ENCODE peak calls at places on chromosomes 12 and 14, in seven cellular contexts. One of them, this sample, is unnamed.

GRCh38 chr14:105489607-105490317 is 1.3 kb upstream of the TEDC1 start:
- DNase-seq in germinal center: peak; percentile 80
- DNase-seq in NCI-H1105: peak; percentile 88
- DNase-seq in HT1080: peak; percentile 87
- DNase-seq in Calu3: peak; percentile 89
- DNase-seq in mucosa of descending colon: peak; percentile 90
- DNase-seq in brain microvascular endothelial cell: peak; percentile 68
- DNase-seq in this sample: peak; percentile 90

GRCh38 chr12:19125325-19125724 is 4.2 kb upstream of the PLEKHA5 start:
- DNase-seq in mucosa of descending colon: no peak
- DNase-seq in HT1080: peak; percentile 47
- DNase-seq in NCI-H1105: no peak
- DNase-seq in brain microvascular endothelial cell: peak; percentile 37
- DNase-seq in germinal center: no peak
- DNase-seq in Calu3: no peak
- DNase-seq in this sample: no peak

GRCh38 chr14:80049055-80049454 is 162.2 kb downstream of the DIO2 start:
- DNase-seq in brain microvascular endothelial cell: no peak
- DNase-seq in mucosa of descending colon: no peak
- DNase-seq in Calu3: no peak
- DNase-seq in NCI-H1105: no peak
- DNase-seq in germinal center: no peak
- DNase-seq in HT1080: no peak
- DNase-seq in this sample: no peak

GRCh38 chr12:124321040-124321481 is 26.2 kb downstream of the RFLNA start:
- DNase-seq in NCI-H1105: peak; percentile 6
- DNase-seq in germinal center: peak; percentile 71
- DNase-seq in Calu3: peak; percentile 88
- DNase-seq in HT1080: peak; percentile 55
- DNase-seq in mucosa of descending colon: peak; percentile 87
- DNase-seq in brain microvascular endothelial cell: peak; percentile 57
- DNase-seq in this sample: peak; percentile 53

GRCh38 chr12:120453977-120454376 is 7.7 kb downstream of the GATC start:
- DNase-seq in NCI-H1105: no peak
- DNase-seq in mucosa of descending colon: no peak
- DNase-seq in Calu3: peak; percentile 19
- DNase-seq in HT1080: no peak
- DNase-seq in brain microvascular endothelial cell: no peak
- DNase-seq in germinal center: peak; percentile 69
- DNase-seq in this sample: peak; percentile 57

GRCh38 chr12:93668919-93669418 is 8.2 kb upstream of the CRADD start:
- DNase-seq in Calu3: no peak
- DNase-seq in mucosa of descending colon: no peak
- DNase-seq in germinal center: no peak
- DNase-seq in HT1080: no peak
- DNase-seq in NCI-H1105: no peak
- DNase-seq in brain microvascular endothelial cell: no peak
- DNase-seq in this sample: no peak

GRCh38 chr12:91413591-91413990 is 231.0 kb upstream of the DCN start:
- DNase-seq in mucosa of descending colon: no peak
- DNase-seq in Calu3: peak; percentile 32
- DNase-seq in brain microvascular endothelial cell: peak; percentile 37
- DNase-seq in germinal center: no peak
- DNase-seq in HT1080: peak; percentile 66
- DNase-seq in NCI-H1105: no peak
- DNase-seq in this sample: peak; percentile 2

GRCh38 chr12:49959570-49960473 is 1.9 kb upstream of the AQP5 start:
- DNase-seq in NCI-H1105: no peak
- DNase-seq in germinal center: no peak
- DNase-seq in Calu3: peak; percentile 80
- DNase-seq in brain microvascular endothelial cell: no peak
- DNase-seq in HT1080: peak; percentile 92
- DNase-seq in mucosa of descending colon: no peak
- DNase-seq in this sample: peak; percentile 38

GRCh38 chr14:92719421-92719820 is 29.0 kb downstream of the LGMN start:
- DNase-seq in brain microvascular endothelial cell: no peak
- DNase-seq in Calu3: no peak
- DNase-seq in HT1080: no peak
- DNase-seq in mucosa of descending colon: no peak
- DNase-seq in germinal center: no peak
- DNase-seq in NCI-H1105: no peak
- DNase-seq in this sample: no peak

GRCh38 chr12:113322353-113322752 is 12.6 kb downstream of the SLC8B1 start:
- DNase-seq in NCI-H1105: no peak
- DNase-seq in HT1080: peak; percentile 77
- DNase-seq in germinal center: no peak
- DNase-seq in brain microvascular endothelial cell: peak; percentile 77
- DNase-seq in mucosa of descending colon: no peak
- DNase-seq in Calu3: no peak
- DNase-seq in this sample: peak; percentile 44

GRCh38 chr12:27583981-27584380 is 60.0 kb downstream of the PPFIBP1 start:
- DNase-seq in HT1080: no peak
- DNase-seq in Calu3: no peak
- DNase-seq in brain microvascular endothelial cell: no peak
- DNase-seq in germinal center: no peak
- DNase-seq in mucosa of descending colon: no peak
- DNase-seq in NCI-H1105: no peak
- DNase-seq in this sample: no peak

GRCh38 chr12:111446631-111447570 is 41.2 kb downstream of the SH2B3 start:
- DNase-seq in NCI-H1105: no peak
- DNase-seq in Calu3: no peak
- DNase-seq in germinal center: no peak
- DNase-seq in mucosa of descending colon: no peak
- DNase-seq in brain microvascular endothelial cell: no peak
- DNase-seq in HT1080: no peak
- DNase-seq in this sample: no peak

GRCh38 chr12:106123551-106123991 is 15.2 kb downstream of the NUAK1 start:
- DNase-seq in brain microvascular endothelial cell: no peak
- DNase-seq in NCI-H1105: no peak
- DNase-seq in HT1080: no peak
- DNase-seq in Calu3: no peak
- DNase-seq in mucosa of descending colon: no peak
- DNase-seq in germinal center: no peak
- DNase-seq in this sample: no peak

GRCh38 chr12:108457006-108457733 is 57.9 kb upstream of the FICD start:
- DNase-seq in NCI-H1105: peak; percentile 30
- DNase-seq in Calu3: peak; percentile 12
- DNase-seq in germinal center: peak; percentile 50
- DNase-seq in HT1080: peak; percentile 42
- DNase-seq in brain microvascular endothelial cell: peak; percentile 49
- DNase-seq in mucosa of descending colon: no peak
- DNase-seq in this sample: peak; percentile 70

GRCh38 chr12:129063600-129063999 is 210.3 kb downstream of the GLT1D1 start:
- DNase-seq in brain microvascular endothelial cell: no peak
- DNase-seq in NCI-H1105: no peak
- DNase-seq in germinal center: no peak
- DNase-seq in HT1080: no peak
- DNase-seq in Calu3: no peak
- DNase-seq in mucosa of descending colon: no peak
- DNase-seq in this sample: no peak

GRCh38 chr12:101642115-101643067 is 47.6 kb downstream of the MYBPC1 start:
- DNase-seq in germinal center: no peak
- DNase-seq in HT1080: no peak
- DNase-seq in NCI-H1105: peak; percentile 62
- DNase-seq in brain microvascular endothelial cell: no peak
- DNase-seq in mucosa of descending colon: peak; percentile 58
- DNase-seq in Calu3: peak; percentile 68
- DNase-seq in this sample: no peak

GRCh38 chr14:95222151-95222631 is 64.9 kb upstream of the DICER1 start:
- DNase-seq in NCI-H1105: no peak
- DNase-seq in germinal center: no peak
- DNase-seq in HT1080: no peak
- DNase-seq in Calu3: no peak
- DNase-seq in mucosa of descending colon: no peak
- DNase-seq in brain microvascular endothelial cell: peak; percentile 41
- DNase-seq in this sample: no peak

GRCh38 chr14:105830171-105830570 is 303.8 kb downstream of the TMEM121 start:
- DNase-seq in germinal center: no peak
- DNase-seq in Calu3: no peak
- DNase-seq in HT1080: no peak
- DNase-seq in NCI-H1105: no peak
- DNase-seq in brain microvascular endothelial cell: no peak
- DNase-seq in mucosa of descending colon: no peak
- DNase-seq in this sample: no peak

GRCh38 chr12:109696485-109697269 is 16.9 kb upstream of the FAM222A start:
- DNase-seq in brain microvascular endothelial cell: peak; percentile 42
- DNase-seq in Calu3: no peak
- DNase-seq in mucosa of descending colon: no peak
- DNase-seq in HT1080: peak; percentile 40
- DNase-seq in germinal center: no peak
- DNase-seq in NCI-H1105: no peak
- DNase-seq in this sample: no peak

GRCh38 chr12:40216516-40217288 is 8.1 kb upstream of the LRRK2 start:
- DNase-seq in Calu3: no peak
- DNase-seq in NCI-H1105: no peak
- DNase-seq in germinal center: no peak
- DNase-seq in brain microvascular endothelial cell: no peak
- DNase-seq in mucosa of descending colon: no peak
- DNase-seq in HT1080: no peak
- DNase-seq in this sample: no peak

GRCh38 chr12:21989819-21990412 is 48.7 kb upstream of the ABCC9 start:
- DNase-seq in HT1080: no peak
- DNase-seq in germinal center: no peak
- DNase-seq in Calu3: peak; percentile 2
- DNase-seq in mucosa of descending colon: no peak
- DNase-seq in brain microvascular endothelial cell: peak; percentile 36
- DNase-seq in NCI-H1105: peak; percentile 9
- DNase-seq in this sample: no peak

GRCh38 chr12:50258167-50258551 is 25.2 kb downstream of the LIMA1 start:
- DNase-seq in brain microvascular endothelial cell: no peak
- DNase-seq in Calu3: no peak
- DNase-seq in mucosa of descending colon: no peak
- DNase-seq in germinal center: no peak
- DNase-seq in NCI-H1105: no peak
- DNase-seq in HT1080: no peak
- DNase-seq in this sample: no peak

This sample was measured in RPMI8226.